ENCODE peak calls at places on chromosome 22, in five cellular contexts. N is IMR-90, R is fibroblast of lung, B is PC-3, V is neural progenitor cell. Z is an unnamed sample.

GRCh38 chr22:47010211-47010610 is 247.8 kb downstream of the TBC1D22A start:
- DNase-seq in N (no peak), R (no peak), B (no peak), V (no peak), Z (no peak)

GRCh38 chr22:32567544-32567943 is 92.9 kb downstream of the FBXO7 start:
- DNase-seq in N (no peak), R (no peak), B (no peak), V (no peak), Z (no peak)

GRCh38 chr22:19495562-19496323 is 16.0 kb downstream of the CDC45 start:
- DNase-seq in N (peak), R (no peak), B (peak), V (no peak), Z (peak)

GRCh38 chr22:31680764-31681624 is 19.0 kb upstream of the PISD start:
- DNase-seq in N (peak), R (peak), B (peak), V (no peak), Z (peak)

GRCh38 chr22:37775785-37776638 is 31.7 kb upstream of the GCAT start:
- DNase-seq in N (peak), R (peak), B (peak), V (no peak), Z (peak)

GRCh38 chr22:23268139-23268712 is 87.9 kb downstream of the BCR start:
- DNase-seq in N (no peak), R (no peak), B (no peak), V (no peak), Z (no peak)

GRCh38 chr22:23250424-23251363 is 70.4 kb downstream of the BCR start:
- DNase-seq in N (no peak), R (no peak), B (no peak), V (no peak), Z (no peak)

GRCh38 chr22:47030143-47030641 is 267.7 kb downstream of the TBC1D22A start:
- DNase-seq in N (peak), R (peak), B (peak), V (peak), Z (peak)

GRCh38 chr22:31496735-31497146 is 405 bp downstream of the SFI1 start:
- DNase-seq in N (no peak), R (no peak), B (no peak), V (no peak), Z (peak)

GRCh38 chr22:47563406-47564157 is 801.1 kb downstream of the TBC1D22A start:
- DNase-seq in N (no peak), R (no peak), B (no peak), V (no peak), Z (no peak)

GRCh38 chr22:37681556-37682049 is 4.5 kb upstream of the NOL12 start:
- DNase-seq in N (peak), R (peak), B (peak), V (peak), Z (peak)

GRCh38 chr22:37659897-37660708 is 1.6 kb downstream of the PDXP start:
- DNase-seq in N (no peak), R (no peak), B (no peak), V (no peak), Z (no peak)

GRCh38 chr22:32836286-32836859 is 34.9 kb downstream of the TIMP3 start:
- DNase-seq in N (peak), R (no peak), B (peak), V (peak), Z (peak)

GRCh38 chr22:25025586-25025985 is 73.1 kb downstream of the KIAA1671 start:
- DNase-seq in N (no peak), R (no peak), B (no peak), V (no peak), Z (no peak)

GRCh38 chr22:23769321-23769965 is 1.7 kb upstream of the CHCHD10 start:
- DNase-seq in N (no peak), R (no peak), B (no peak), V (no peak), Z (no peak)

GRCh38 chr22:24407884-24408283 is 19.5 kb upstream of the ADORA2A start:
- DNase-seq in N (no peak), R (no peak), B (no peak), V (no peak), Z (no peak)

GRCh38 chr22:45438364-45438763 is 24.9 kb downstream of the RIBC2 start:
- DNase-seq in N (peak), R (no peak), B (no peak), V (no peak), Z (no peak)

GRCh38 chr22:48782817-48783511 is 1044.7 kb downstream of the BRD1 start:
- DNase-seq in N (no peak), R (no peak), B (no peak), V (peak), Z (no peak)

GRCh38 chr22:43152001-43152354 is 619 bp downstream of the TSPO start:
- DNase-seq in N (no peak), R (no peak), B (no peak), V (no peak), Z (no peak)

GRCh38 chr22:43144949-43145348 is 1.8 kb upstream of the MCAT start:
- DNase-seq in N (no peak), R (no peak), B (peak), V (no peak), Z (no peak)

GRCh38 chr22:43150731-43151206 is 590 bp upstream of the TSPO start:
- DNase-seq in N (no peak), R (no peak), B (no peak), V (no peak), Z (peak)

GRCh38 chr22:43151251-43152000 is at the start of gene TSPO:
- DNase-seq in N (peak), R (peak), B (peak), V (peak), Z (peak)

GRCh38 chr22:43148581-43148980 is 2.8 kb upstream of the TSPO start:
- DNase-seq in N (no peak), R (no peak), B (no peak), V (no peak), Z (no peak)
- H2AFZ ChIP-seq in N (peak), R (no peak), B (no peak), V (no peak), Z (no peak)

GRCh38 chr22:39466228-39467006 is 9.6 kb downstream of the MGAT3 start:
- DNase-seq in N (no peak), R (no peak), B (no peak), V (no peak), Z (no peak)
- H2AFZ ChIP-seq in N (no peak), R (no peak), B (no peak), V (no peak), Z (no peak)

GRCh38 chr22:35860087-35860733 is 142.5 kb downstream of the APOL5 start:
- DNase-seq in N (no peak), R (no peak), B (no peak), V (no peak), Z (no peak)
- H2AFZ ChIP-seq in N (no peak), R (no peak), B (no peak), V (no peak), Z (no peak)

GRCh38 chr22:28647216-28647615 is 32.4 kb downstream of the TTC28 start:
- DNase-seq in N (peak), R (peak), B (no peak), V (no peak), Z (no peak)

GRCh38 chr22:28648792-28649191 is 30.8 kb downstream of the TTC28 start:
- DNase-seq in N (no peak), R (no peak), B (no peak), V (no peak), Z (no peak)
- H2AFZ ChIP-seq in N (no peak), R (no peak), B (no peak), V (no peak), Z (no peak)

DNA sequence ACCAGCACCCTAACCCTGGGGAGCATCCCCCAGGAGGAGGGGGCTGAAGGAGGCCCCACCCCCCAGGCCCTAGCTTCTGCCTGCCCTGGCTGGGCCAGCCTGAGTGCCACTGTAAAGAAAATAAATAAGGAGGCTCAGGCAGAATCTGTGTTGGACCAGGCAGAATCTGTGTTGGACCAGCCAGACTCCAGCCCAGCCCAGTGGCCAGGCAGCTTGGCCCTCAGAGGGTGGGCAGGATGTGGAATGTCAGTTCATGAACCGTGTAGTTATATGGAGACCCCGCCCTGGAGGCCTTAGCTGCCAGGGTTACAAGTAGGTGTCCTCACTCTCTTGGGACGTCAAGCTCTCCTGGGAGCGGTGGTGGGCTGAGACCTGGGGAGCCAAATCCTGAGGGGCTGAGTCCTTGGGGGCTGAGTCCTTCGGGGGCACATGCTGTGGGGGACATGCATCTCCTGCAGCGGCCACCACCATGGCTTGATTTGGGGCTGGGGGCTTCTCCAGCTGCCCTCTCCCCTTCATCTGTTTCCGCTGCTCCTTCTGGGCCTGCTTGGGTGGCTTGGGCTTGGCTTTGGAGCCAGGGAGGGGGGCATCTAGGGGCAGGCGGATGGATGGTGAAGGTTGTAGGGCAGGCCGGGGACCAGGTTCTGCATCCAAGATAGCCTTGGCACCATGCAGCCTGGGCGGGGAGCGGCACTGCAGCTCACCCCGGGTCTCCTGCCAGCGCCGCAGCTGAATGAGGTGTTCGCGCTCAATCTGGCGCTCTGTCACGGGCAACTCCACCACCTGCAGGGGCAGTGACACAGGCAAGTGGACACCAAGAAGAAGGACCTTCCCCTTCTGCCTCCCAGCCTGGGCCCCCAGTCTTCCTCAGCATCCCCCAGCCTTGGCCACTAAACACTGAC is 3.0 kb upstream of the CASTOR1 start:
- DNase-seq in N (no peak), R (no peak), B (no peak), V (no peak), Z (no peak)
- H2AFZ ChIP-seq in N (no peak), R (no peak), B (no peak), V (no peak), Z (no peak)

GRCh38 chr22:43142881-43143562 is at the start of gene MCAT:
- DNase-seq in N (peak), R (peak), B (peak), V (peak), Z (peak)

GRCh38 chr22:43152355-43153071 is 1.2 kb downstream of the TSPO start:
- DNase-seq in N (peak), R (peak), B (peak), V (no peak), Z (peak)

DNA sequence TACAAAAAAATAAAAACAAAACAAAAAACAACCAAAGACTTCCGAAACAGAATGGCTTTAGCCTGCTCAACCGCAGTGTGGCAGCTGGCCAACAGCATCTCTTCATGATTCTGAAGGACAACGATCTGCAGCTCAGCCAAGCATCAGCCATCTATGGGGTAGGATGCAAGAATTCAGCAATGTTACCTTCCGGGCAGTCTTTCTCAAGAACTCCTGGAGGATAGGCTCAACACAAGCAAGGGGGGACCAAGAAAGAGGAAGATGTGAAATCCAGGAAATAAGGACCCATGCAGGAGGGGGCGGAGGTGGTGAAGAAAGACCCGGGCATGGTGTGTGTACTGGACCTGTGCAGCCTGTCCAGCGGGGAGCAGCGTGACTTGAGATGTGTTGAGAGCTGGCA is 3.5 kb upstream of the TSPO start:
- DNase-seq in N (no peak), R (no peak), B (no peak), V (no peak), Z (no peak)
- H2AFZ ChIP-seq in N (no peak), R (no peak), B (no peak), V (no peak), Z (no peak)